ENCODE peak calls at places on chromosome 17, in seven cellular contexts. One of them, this sample, is unnamed.

GRCh38 chr17:39095309-39095686 is 56.1 kb downstream of the PLXDC1 start:
- DNase-seq in endothelial cell of umbilical vein: no peak
- DNase-seq in WERI-Rb-1: no peak
- DNase-seq in CD8-positive, alpha-beta T cell: no peak
- DNase-seq in brain microvascular endothelial cell: no peak
- DNase-seq in AG09309: no peak
- DNase-seq in breast epithelium: no peak
- DNase-seq in this sample: no peak

GRCh38 chr17:4558311-4558972 is 1.9 kb downstream of the GGT6 start:
- DNase-seq in brain microvascular endothelial cell: no peak
- DNase-seq in breast epithelium: no peak
- DNase-seq in AG09309: no peak
- DNase-seq in CD8-positive, alpha-beta T cell: no peak
- DNase-seq in endothelial cell of umbilical vein: no peak
- DNase-seq in WERI-Rb-1: no peak
- DNase-seq in this sample: no peak

GRCh38 chr17:42969006-42969581 is 4.8 kb upstream of the AARSD1 start:
- DNase-seq in CD8-positive, alpha-beta T cell: no peak
- DNase-seq in breast epithelium: no peak
- DNase-seq in brain microvascular endothelial cell: no peak
- DNase-seq in WERI-Rb-1: no peak
- DNase-seq in AG09309: no peak
- DNase-seq in endothelial cell of umbilical vein: no peak
- DNase-seq in this sample: no peak

GRCh38 chr17:72516772-72517399 is 396.1 kb downstream of the SOX9 start:
- DNase-seq in breast epithelium: no peak
- DNase-seq in endothelial cell of umbilical vein: no peak
- DNase-seq in AG09309: no peak
- DNase-seq in brain microvascular endothelial cell: no peak
- DNase-seq in WERI-Rb-1: no peak
- DNase-seq in CD8-positive, alpha-beta T cell: no peak
- DNase-seq in this sample: no peak

GRCh38 chr17:61770752-61771533 is 92.4 kb downstream of the BRIP1 start:
- DNase-seq in WERI-Rb-1: no peak
- DNase-seq in AG09309: peak; percentile 52
- DNase-seq in endothelial cell of umbilical vein: no peak
- DNase-seq in brain microvascular endothelial cell: no peak
- DNase-seq in breast epithelium: no peak
- DNase-seq in CD8-positive, alpha-beta T cell: no peak
- DNase-seq in this sample: no peak

GRCh38 chr17:27466748-27467375 is 10.6 kb downstream of the KSR1 start:
- DNase-seq in AG09309: no peak
- DNase-seq in CD8-positive, alpha-beta T cell: peak; percentile 25
- DNase-seq in brain microvascular endothelial cell: no peak
- DNase-seq in endothelial cell of umbilical vein: no peak
- DNase-seq in WERI-Rb-1: no peak
- DNase-seq in breast epithelium: no peak
- DNase-seq in this sample: no peak

GRCh38 chr17:75624714-75625345 is 8.4 kb upstream of the SMIM5 start:
- DNase-seq in breast epithelium: no peak
- DNase-seq in AG09309: no peak
- DNase-seq in brain microvascular endothelial cell: no peak
- DNase-seq in WERI-Rb-1: no peak
- DNase-seq in endothelial cell of umbilical vein: no peak
- DNase-seq in CD8-positive, alpha-beta T cell: no peak
- DNase-seq in this sample: no peak

GRCh38 chr17:278055-279028 is 74.3 kb downstream of the RPH3AL start:
- DNase-seq in brain microvascular endothelial cell: no peak
- DNase-seq in CD8-positive, alpha-beta T cell: no peak
- DNase-seq in WERI-Rb-1: no peak
- DNase-seq in endothelial cell of umbilical vein: no peak
- DNase-seq in AG09309: no peak
- DNase-seq in breast epithelium: no peak
- DNase-seq in this sample: no peak

GRCh38 chr17:3978421-3979275 is 14.4 kb upstream of the ATP2A3 start:
- DNase-seq in brain microvascular endothelial cell: no peak
- DNase-seq in CD8-positive, alpha-beta T cell: no peak
- DNase-seq in endothelial cell of umbilical vein: peak; percentile 85
- DNase-seq in AG09309: no peak
- DNase-seq in WERI-Rb-1: no peak
- DNase-seq in breast epithelium: no peak
- DNase-seq in this sample: no peak

GRCh38 chr17:68613739-68614298 is 12.7 kb upstream of the FAM20A start:
- DNase-seq in endothelial cell of umbilical vein: peak; percentile 28
- DNase-seq in WERI-Rb-1: peak; percentile 82
- DNase-seq in breast epithelium: no peak
- DNase-seq in AG09309: no peak
- DNase-seq in CD8-positive, alpha-beta T cell: no peak
- DNase-seq in brain microvascular endothelial cell: peak; percentile 16
- DNase-seq in this sample: no peak

GRCh38 chr17:57773557-57773956 is 28.5 kb upstream of the CCDC182 start:
- DNase-seq in endothelial cell of umbilical vein: peak; percentile 73
- DNase-seq in brain microvascular endothelial cell: no peak
- DNase-seq in CD8-positive, alpha-beta T cell: no peak
- DNase-seq in AG09309: no peak
- DNase-seq in WERI-Rb-1: no peak
- DNase-seq in breast epithelium: no peak
- DNase-seq in this sample: no peak

GRCh38 chr17:61661135-61661534 is 70.1 kb upstream of the NACA2 start:
- DNase-seq in endothelial cell of umbilical vein: no peak
- DNase-seq in AG09309: no peak
- DNase-seq in brain microvascular endothelial cell: no peak
- DNase-seq in breast epithelium: no peak
- DNase-seq in WERI-Rb-1: no peak
- DNase-seq in CD8-positive, alpha-beta T cell: no peak
- DNase-seq in this sample: no peak

DNA sequence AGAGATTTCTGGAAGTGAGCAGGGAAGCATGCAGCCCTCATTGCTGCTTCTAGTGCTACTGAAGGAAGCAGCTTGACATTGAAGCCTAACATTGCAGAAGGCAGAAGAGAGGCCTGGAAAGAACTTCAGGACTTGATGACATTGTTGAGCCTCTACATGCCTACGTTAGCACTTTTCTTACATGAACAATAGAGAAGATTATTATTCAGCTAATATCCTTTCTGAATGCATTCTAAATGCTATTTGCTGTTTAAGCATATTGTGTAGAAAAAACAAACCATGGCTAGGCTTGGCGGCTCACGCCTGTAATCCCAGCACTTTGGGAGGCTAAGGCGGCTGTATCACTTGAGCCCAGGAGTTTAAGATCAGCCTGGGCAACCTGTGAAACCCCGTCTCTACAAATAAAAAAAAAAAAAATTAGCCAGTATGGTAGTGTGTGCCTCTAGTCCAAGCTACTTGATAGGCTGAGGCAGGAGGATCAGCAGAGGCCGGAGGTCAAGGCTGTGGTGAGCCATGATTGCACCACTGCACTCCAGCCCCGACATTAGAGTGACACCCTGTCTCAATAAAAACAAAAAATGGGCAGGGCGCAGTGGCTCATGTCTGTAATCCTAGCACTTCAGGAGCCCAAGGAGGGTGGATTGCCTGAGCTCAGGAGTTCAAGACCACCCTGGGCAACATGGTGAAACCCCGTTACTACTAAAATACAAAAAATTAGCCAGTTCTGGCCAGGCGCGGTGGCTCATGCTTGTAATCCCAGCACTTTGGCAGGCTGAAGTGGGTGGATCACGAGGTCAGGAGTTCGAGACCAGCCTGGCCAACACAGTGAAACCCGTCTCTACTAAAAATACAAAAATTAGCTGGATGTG is 2.2 kb upstream of the AURKB start:
- DNase-seq in CD8-positive, alpha-beta T cell: no peak
- DNase-seq in AG09309: no peak
- DNase-seq in endothelial cell of umbilical vein: no peak
- DNase-seq in brain microvascular endothelial cell: no peak
- DNase-seq in WERI-Rb-1: no peak
- DNase-seq in breast epithelium: no peak
- DNase-seq in this sample: no peak
- H3K4me3 ChIP-seq in CD8-positive, alpha-beta T cell: no peak overlapping the region
- H3K4me3 ChIP-seq in AG09309: no peak overlapping the region
- H3K4me3 ChIP-seq in endothelial cell of umbilical vein: no peak overlapping the region
- H3K4me3 ChIP-seq in brain microvascular endothelial cell: no peak overlapping the region
- H3K4me3 ChIP-seq in WERI-Rb-1: no peak overlapping the region
- H3K4me3 ChIP-seq in breast epithelium: no peak overlapping the region
- H3K4me3 ChIP-seq in this sample: no peak overlapping the region

GRCh38 chr17:50177983-50178834 is 12.4 kb downstream of the SGCA start:
- DNase-seq in brain microvascular endothelial cell: peak; percentile 97
- DNase-seq in CD8-positive, alpha-beta T cell: peak; percentile 22
- DNase-seq in AG09309: peak; percentile 97
- DNase-seq in WERI-Rb-1: peak; percentile 93
- DNase-seq in breast epithelium: peak; percentile 86
- DNase-seq in endothelial cell of umbilical vein: peak; percentile 84
- DNase-seq in this sample: no peak

GRCh38 chr17:50177476-50177875 is 11.7 kb downstream of the SGCA start:
- DNase-seq in brain microvascular endothelial cell: no peak
- DNase-seq in endothelial cell of umbilical vein: no peak
- DNase-seq in breast epithelium: no peak
- DNase-seq in AG09309: no peak
- DNase-seq in CD8-positive, alpha-beta T cell: no peak
- DNase-seq in WERI-Rb-1: no peak
- DNase-seq in this sample: no peak

GRCh38 chr17:50175035-50175788 is 9.4 kb downstream of the SGCA start:
- DNase-seq in AG09309: no peak
- DNase-seq in CD8-positive, alpha-beta T cell: no peak
- DNase-seq in endothelial cell of umbilical vein: no peak
- DNase-seq in breast epithelium: no peak
- DNase-seq in WERI-Rb-1: no peak
- DNase-seq in brain microvascular endothelial cell: peak; percentile 2
- DNase-seq in this sample: no peak

GRCh38 chr17:50174444-50174843 is 8.6 kb downstream of the SGCA start:
- DNase-seq in breast epithelium: no peak
- DNase-seq in AG09309: no peak
- DNase-seq in CD8-positive, alpha-beta T cell: no peak
- DNase-seq in endothelial cell of umbilical vein: no peak
- DNase-seq in brain microvascular endothelial cell: peak; percentile 4
- DNase-seq in WERI-Rb-1: no peak
- DNase-seq in this sample: no peak

DNA sequence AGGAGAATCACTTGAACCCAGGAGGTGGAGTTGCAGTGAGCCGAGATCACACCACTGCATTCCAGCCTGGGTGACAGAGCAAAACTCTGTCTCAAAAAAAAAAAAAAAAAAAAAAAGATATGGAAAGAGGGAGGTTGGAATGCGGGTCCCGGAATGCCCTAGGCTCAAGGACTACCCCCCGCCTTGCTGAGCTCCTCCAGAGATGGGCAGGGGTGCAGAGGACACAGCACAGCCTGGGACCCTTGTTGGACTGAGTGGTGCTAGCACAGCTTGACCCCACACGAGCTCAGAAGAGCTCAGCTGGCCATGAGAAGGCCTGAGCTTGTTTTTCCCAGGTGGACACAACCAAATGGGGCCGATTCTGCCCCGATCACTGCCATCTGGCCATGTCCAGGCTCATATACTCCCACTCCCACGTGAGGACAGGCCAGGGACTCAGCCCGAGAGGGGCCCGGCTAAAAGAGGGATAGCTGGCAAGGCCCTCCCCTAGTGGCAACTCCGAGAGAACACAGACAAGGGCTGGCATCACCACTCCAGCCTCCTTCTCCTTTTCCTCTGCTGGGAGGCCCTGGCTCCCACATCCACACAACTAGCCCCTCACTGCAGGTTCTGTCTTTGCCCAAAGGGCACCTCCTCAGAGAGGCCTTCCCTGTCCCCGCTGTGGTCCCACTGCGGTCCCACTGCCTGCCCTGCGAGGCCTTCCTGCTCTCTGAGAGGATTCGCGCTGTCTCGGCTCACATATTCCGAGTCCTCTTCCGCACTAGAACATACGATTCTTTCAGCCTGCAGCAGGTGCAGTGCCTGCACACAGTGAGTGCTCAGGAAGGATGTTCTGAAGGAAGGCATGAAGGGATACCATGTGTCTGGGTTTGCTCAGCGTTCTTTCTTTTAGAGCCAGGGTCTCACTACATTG is 11.0 kb downstream of the SGCA start:
- DNase-seq in WERI-Rb-1: no peak
- DNase-seq in endothelial cell of umbilical vein: no peak
- DNase-seq in CD8-positive, alpha-beta T cell: no peak
- DNase-seq in AG09309: no peak
- DNase-seq in breast epithelium: no peak
- DNase-seq in brain microvascular endothelial cell: peak; percentile 8
- DNase-seq in this sample: no peak
- TF ChIP-seq CTCF in WERI-Rb-1: peak; percentile 51
- TF ChIP-seq CTCF in endothelial cell of umbilical vein: no peak
- TF ChIP-seq CTCF in CD8-positive, alpha-beta T cell: no peak
- TF ChIP-seq CTCF in AG09309: peak; percentile 7
- TF ChIP-seq CTCF in breast epithelium: no peak
- TF ChIP-seq CTCF in brain microvascular endothelial cell: peak; percentile 34
- TF ChIP-seq CTCF in this sample: no peak

GRCh38 chr17:59769891-59770290 is 62.4 kb downstream of the VMP1 start:
- DNase-seq in CD8-positive, alpha-beta T cell: no peak
- DNase-seq in endothelial cell of umbilical vein: peak; percentile 89
- DNase-seq in breast epithelium: no peak
- DNase-seq in AG09309: no peak
- DNase-seq in brain microvascular endothelial cell: no peak
- DNase-seq in WERI-Rb-1: no peak
- DNase-seq in this sample: no peak

GRCh38 chr17:59766486-59766885 is 59.0 kb downstream of the VMP1 start:
- DNase-seq in AG09309: no peak
- DNase-seq in brain microvascular endothelial cell: no peak
- DNase-seq in endothelial cell of umbilical vein: no peak
- DNase-seq in CD8-positive, alpha-beta T cell: no peak
- DNase-seq in WERI-Rb-1: no peak
- DNase-seq in breast epithelium: no peak
- DNase-seq in this sample: no peak

GRCh38 chr17:59765038-59765437 is 57.6 kb downstream of the VMP1 start:
- DNase-seq in AG09309: no peak
- DNase-seq in endothelial cell of umbilical vein: no peak
- DNase-seq in CD8-positive, alpha-beta T cell: no peak
- DNase-seq in brain microvascular endothelial cell: no peak
- DNase-seq in WERI-Rb-1: no peak
- DNase-seq in breast epithelium: no peak
- DNase-seq in this sample: no peak

GRCh38 chr17:59764292-59764741 is 56.9 kb downstream of the VMP1 start:
- DNase-seq in brain microvascular endothelial cell: no peak
- DNase-seq in CD8-positive, alpha-beta T cell: no peak
- DNase-seq in endothelial cell of umbilical vein: no peak
- DNase-seq in WERI-Rb-1: no peak
- DNase-seq in AG09309: no peak
- DNase-seq in breast epithelium: no peak
- DNase-seq in this sample: no peak

DNA sequence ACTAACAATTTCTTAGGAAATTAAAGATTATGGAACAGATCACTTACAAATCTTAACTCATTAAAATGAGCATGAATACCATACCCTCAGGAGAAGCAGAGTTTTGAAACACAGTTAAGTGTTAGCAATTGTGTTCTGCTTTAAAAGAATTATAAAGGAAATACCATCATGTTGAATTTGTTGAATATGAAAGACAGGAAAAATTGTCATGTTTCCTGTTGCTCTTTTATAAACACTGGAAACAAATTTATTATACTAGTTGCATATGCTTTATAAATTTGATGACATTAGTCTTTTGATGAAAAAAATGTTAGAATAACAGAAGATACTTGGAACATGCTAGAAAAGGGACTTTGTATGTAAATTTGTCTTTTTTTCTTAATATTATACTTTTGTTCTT is 59.7 kb downstream of the VMP1 start:
- DNase-seq in AG09309: no peak
- DNase-seq in WERI-Rb-1: no peak
- DNase-seq in endothelial cell of umbilical vein: peak; percentile 85
- DNase-seq in brain microvascular endothelial cell: no peak
- DNase-seq in CD8-positive, alpha-beta T cell: no peak
- DNase-seq in breast epithelium: no peak
- DNase-seq in this sample: no peak
- H3K4me3 ChIP-seq in AG09309: no peak overlapping the region
- H3K4me3 ChIP-seq in WERI-Rb-1: no peak overlapping the region
- H3K4me3 ChIP-seq in endothelial cell of umbilical vein: no peak overlapping the region
- H3K4me3 ChIP-seq in brain microvascular endothelial cell: no peak overlapping the region
- H3K4me3 ChIP-seq in CD8-positive, alpha-beta T cell: no peak overlapping the region
- H3K4me3 ChIP-seq in breast epithelium: no peak overlapping the region
- H3K4me3 ChIP-seq in this sample: no peak overlapping the region

GRCh38 chr17:40551874-40552768 is 13.2 kb downstream of the CCR7 start:
- DNase-seq in endothelial cell of umbilical vein: no peak
- DNase-seq in CD8-positive, alpha-beta T cell: no peak
- DNase-seq in AG09309: peak; percentile 98
- DNase-seq in brain microvascular endothelial cell: peak; percentile 99
- DNase-seq in WERI-Rb-1: peak; percentile 7
- DNase-seq in breast epithelium: peak; percentile 57
- DNase-seq in this sample: no peak
- TF ChIP-seq CTCF in endothelial cell of umbilical vein: no peak
- TF ChIP-seq CTCF in CD8-positive, alpha-beta T cell: no peak
- TF ChIP-seq CTCF in AG09309: no peak
- TF ChIP-seq CTCF in brain microvascular endothelial cell: peak; percentile 3
- TF ChIP-seq CTCF in WERI-Rb-1: no peak
- TF ChIP-seq CTCF in breast epithelium: no peak
- TF ChIP-seq CTCF in this sample: no peak

This sample was measured in LNCaP clone FGC.